ENCODE peak calls at places on chromosomes 16 and 17, in four cellular contexts. One of them, this sample, is unnamed.
A peak's percentile ranks its signal among the peaks of the same experiment; 100 is the strongest.

GRCh38 chr17:1492249-1493206 is at the start of gene MYO1C:
- DNase-seq in T-helper 1 cell: no peak
- DNase-seq in HFF-Myc: no peak
- DNase-seq in fibroblast of pulmonary artery: no peak
- DNase-seq in this sample: no peak

GRCh38 chr17:71461504-71462197 is 659.2 kb upstream of the SOX9 start:
- DNase-seq in fibroblast of pulmonary artery: no peak
- DNase-seq in HFF-Myc: no peak
- DNase-seq in T-helper 1 cell: no peak
- DNase-seq in this sample: no peak

GRCh38 chr17:27247071-27247957 is 46.6 kb upstream of the WSB1 start:
- DNase-seq in fibroblast of pulmonary artery: peak; percentile 95
- DNase-seq in T-helper 1 cell: no peak
- DNase-seq in HFF-Myc: no peak
- DNase-seq in this sample: no peak

GRCh38 chr17:67156269-67157199 is 88.5 kb downstream of the HELZ start:
- DNase-seq in fibroblast of pulmonary artery: peak; percentile 22
- DNase-seq in HFF-Myc: no peak
- DNase-seq in T-helper 1 cell: no peak
- DNase-seq in this sample: no peak

GRCh38 chr16:25006504-25007055 is 8.6 kb downstream of the ARHGAP17 start:
- DNase-seq in fibroblast of pulmonary artery: peak; percentile 72
- DNase-seq in HFF-Myc: no peak
- DNase-seq in T-helper 1 cell: no peak
- DNase-seq in this sample: no peak

GRCh38 chr17:2337152-2337810 is at the start of gene SGSM2:
- DNase-seq in T-helper 1 cell: peak; percentile 58
- DNase-seq in HFF-Myc: no peak
- DNase-seq in fibroblast of pulmonary artery: peak; percentile 45
- DNase-seq in this sample: peak; percentile 32

GRCh38 chr17:64196626-64197025 is 66.4 kb downstream of the TEX2 start:
- DNase-seq in fibroblast of pulmonary artery: peak; percentile 93
- DNase-seq in T-helper 1 cell: no peak
- DNase-seq in HFF-Myc: no peak
- DNase-seq in this sample: no peak

GRCh38 chr17:45940826-45941225 is 46.5 kb downstream of the MAPT start:
- DNase-seq in fibroblast of pulmonary artery: no peak
- DNase-seq in T-helper 1 cell: no peak
- DNase-seq in HFF-Myc: no peak
- DNase-seq in this sample: no peak

GRCh38 chr16:57764341-57765159 is 29.0 kb downstream of the KATNB1 start:
- DNase-seq in T-helper 1 cell: no peak
- DNase-seq in fibroblast of pulmonary artery: peak; percentile 77
- DNase-seq in HFF-Myc: peak; percentile 67
- DNase-seq in this sample: no peak

GRCh38 chr17:35799942-35800341 is 4.5 kb upstream of the MMP28 start:
- DNase-seq in HFF-Myc: no peak
- DNase-seq in T-helper 1 cell: no peak
- DNase-seq in fibroblast of pulmonary artery: peak; percentile 70
- DNase-seq in this sample: no peak

GRCh38 chr16:1708768-1709180 is 2.8 kb downstream of the MAPK8IP3 start:
- DNase-seq in T-helper 1 cell: no peak
- DNase-seq in fibroblast of pulmonary artery: peak; percentile 57
- DNase-seq in HFF-Myc: no peak
- DNase-seq in this sample: no peak

GRCh38 chr17:38467491-38467890 is 39.2 kb downstream of the ARHGAP23 start:
- DNase-seq in T-helper 1 cell: no peak
- DNase-seq in HFF-Myc: no peak
- DNase-seq in fibroblast of pulmonary artery: no peak
- DNase-seq in this sample: no peak

GRCh38 chr17:65532491-65532890 is 29.0 kb downstream of the AXIN2 start:
- DNase-seq in fibroblast of pulmonary artery: no peak
- DNase-seq in HFF-Myc: no peak
- DNase-seq in T-helper 1 cell: no peak
- DNase-seq in this sample: no peak

GRCh38 chr16:89553733-89554132 is 6.7 kb upstream of the RPL13 start:
- DNase-seq in HFF-Myc: no peak
- DNase-seq in T-helper 1 cell: no peak
- DNase-seq in fibroblast of pulmonary artery: no peak
- DNase-seq in this sample: no peak

GRCh38 chr17:27630607-27631408 is at the start of gene LGALS9:
- DNase-seq in T-helper 1 cell: no peak
- DNase-seq in HFF-Myc: no peak
- DNase-seq in fibroblast of pulmonary artery: peak; percentile 20
- DNase-seq in this sample: no peak

GRCh38 chr17:42529054-42529453 is 7.0 kb upstream of the NAGLU start:
- DNase-seq in T-helper 1 cell: no peak
- DNase-seq in fibroblast of pulmonary artery: no peak
- DNase-seq in HFF-Myc: no peak
- DNase-seq in this sample: no peak

GRCh38 chr17:81712468-81713003 is 452 bp downstream of the SLC25A10 start:
- DNase-seq in T-helper 1 cell: no peak
- DNase-seq in fibroblast of pulmonary artery: peak; percentile 17
- DNase-seq in HFF-Myc: no peak
- DNase-seq in this sample: no peak

GRCh38 chr16:89187337-89188063 is 12.8 kb downstream of the SLC22A31 start:
- DNase-seq in T-helper 1 cell: peak; percentile 15
- DNase-seq in HFF-Myc: no peak
- DNase-seq in fibroblast of pulmonary artery: peak; percentile 38
- DNase-seq in this sample: no peak